ENCODE peak calls at places on chromosome 3, in ten cellular contexts. P is IMR-90, F is putamen, W is cardiac muscle cell, Q is frontal cortex, T is lower lobe of right lung, O is AG20443, B is GDM1, R is NCI-H2171, V is epithelial cell of esophagus. N is an unnamed sample.

GRCh38 chr3:13224967-13225366 is 151.7 kb upstream of the IQSEC1 start:
- DNase-seq in Q (no peak), V (no peak), O (no peak), B (no peak), P (no peak), F (no peak), R (no peak), T (no peak), W (no peak), N (no peak)

GRCh38 chr3:123447749-123448502 is 964 bp downstream of the ADCY5 start:
- DNase-seq in B (peak; percentile 15), W (peak; percentile 71), R (peak; percentile 42), T (no peak), V (peak; percentile 33), Q (peak; percentile 70), F (no peak), P (no peak), O (peak; percentile 77), N (no peak)

GRCh38 chr3:54188176-54188791 is 65.9 kb downstream of the CACNA2D3 start:
- DNase-seq in O (peak; percentile 43), Q (no peak), F (no peak), B (peak; percentile 12), R (no peak), P (peak; percentile 34), V (peak; percentile 70), W (peak; percentile 94), T (no peak), N (peak; percentile 19)

GRCh38 chr3:157201648-157202278 is 41.8 kb upstream of the CCNL1 start:
- DNase-seq in T (no peak), V (peak; percentile 57), O (peak; percentile 64), W (peak; percentile 44), P (peak; percentile 40), F (peak; percentile 12), Q (peak; percentile 34), B (peak; percentile 12), R (peak; percentile 11), N (peak; percentile 44)

GRCh38 chr3:128548426-128549282 is 55.7 kb upstream of the GATA2 start:
- DNase-seq in P (peak; percentile 45), R (no peak), T (no peak), F (no peak), V (no peak), O (no peak), W (no peak), B (no peak), Q (no peak), N (no peak)

GRCh38 chr3:174332413-174332812 is 526.7 kb upstream of the NAALADL2 start:
- DNase-seq in B (no peak), T (no peak), P (no peak), V (no peak), Q (no peak), F (no peak), O (no peak), R (no peak), W (no peak), N (no peak)

GRCh38 chr3:55951371-55951770 is 464.3 kb upstream of the WNT5A start:
- DNase-seq in F (no peak), B (no peak), R (no peak), V (no peak), W (no peak), O (no peak), Q (no peak), P (no peak), T (no peak), N (no peak)

GRCh38 chr3:111744611-111745010 is 114.5 kb upstream of the PHLDB2 start:
- DNase-seq in W (no peak), B (no peak), R (no peak), F (no peak), T (no peak), V (no peak), P (no peak), Q (no peak), O (no peak), N (no peak)

GRCh38 chr3:16866447-16867025 is 18.2 kb upstream of the PLCL2 start:
- DNase-seq in R (no peak), F (no peak), T (no peak), V (no peak), P (no peak), W (no peak), Q (no peak), O (peak; percentile 48), B (peak; percentile 32), N (peak; percentile 68)

GRCh38 chr3:8649757-8650156 is 5.2 kb upstream of the SSUH2 start:
- DNase-seq in P (no peak), R (no peak), B (no peak), T (no peak), O (no peak), Q (no peak), F (no peak), W (no peak), V (no peak), N (no peak)

GRCh38 chr3:171200052-171201029 is 173.8 kb upstream of the SLC2A2 start:
- DNase-seq in V (no peak), W (no peak), R (no peak), Q (no peak), P (no peak), O (no peak), F (no peak), T (no peak), B (no peak), N (no peak)

GRCh38 chr3:126394179-126394976 is at the start of gene CFAP100:
- DNase-seq in B (no peak), P (peak; percentile 15), Q (peak; percentile 47), W (peak; percentile 84), F (peak; percentile 37), R (peak; percentile 11), O (peak; percentile 78), V (peak; percentile 22), T (peak; percentile 78), N (no peak)

GRCh38 chr3:12436514-12437222 is 47.6 kb upstream of the TSEN2 start:
- DNase-seq in O (peak; percentile 43), T (no peak), W (no peak), V (peak; percentile 24), B (no peak), F (no peak), P (peak; percentile 52), R (no peak), Q (no peak), N (peak; percentile 43)

GRCh38 chr3:167941234-167941995 is 154.3 kb downstream of the GOLIM4 start:
- DNase-seq in W (no peak), O (peak; percentile 67), B (peak; percentile 93), Q (no peak), F (peak; percentile 3), P (peak; percentile 88), R (no peak), T (peak; percentile 52), V (peak; percentile 44), N (peak; percentile 67)

GRCh38 chr3:12135029-12135634 is 23.6 kb downstream of the TIMP4 start:
- DNase-seq in Q (no peak), F (no peak), R (no peak), W (peak; percentile 72), T (peak; percentile 84), V (peak; percentile 66), P (peak; percentile 64), B (peak; percentile 16), O (peak; percentile 86), N (peak; percentile 62)

GRCh38 chr3:39141211-39141995 is 12.0 kb downstream of the CSRNP1 start:
- DNase-seq in W (no peak), B (no peak), P (peak; percentile 39), T (peak; percentile 90), O (peak; percentile 46), V (peak; percentile 91), R (no peak), Q (no peak), F (no peak), N (peak; percentile 40)

GRCh38 chr3:52238193-52238760 is 681 bp downstream of the TWF2 start:
- DNase-seq in O (no peak), R (no peak), P (peak; percentile 12), T (no peak), Q (no peak), W (no peak), F (no peak), B (no peak), V (peak; percentile 29), N (peak; percentile 22)

GRCh38 chr3:161049683-161050248 is 55.4 kb downstream of the B3GALNT1 start:
- DNase-seq in O (no peak), F (no peak), B (no peak), T (no peak), V (no peak), Q (no peak), R (no peak), W (no peak), P (no peak), N (no peak)

GRCh38 chr3:119643528-119643927 is 16.9 kb downstream of the POPDC2 start:
- DNase-seq in P (peak; percentile 87), B (no peak), Q (no peak), W (no peak), T (no peak), R (no peak), F (no peak), V (peak; percentile 81), O (peak; percentile 79), N (peak; percentile 78)

GRCh38 chr3:39779511-39780230 is 29.7 kb upstream of the MYRIP start:
- DNase-seq in B (no peak), V (no peak), O (no peak), W (no peak), T (no peak), Q (no peak), F (no peak), P (no peak), R (no peak), N (no peak)

GRCh38 chr3:192444096-192444790 is 283.1 kb downstream of the FGF12 start:
- DNase-seq in B (peak; percentile 8), O (peak; percentile 81), T (peak; percentile 62), W (peak; percentile 74), F (peak; percentile 75), P (peak; percentile 53), Q (peak; percentile 14), R (no peak), V (peak; percentile 70), N (peak; percentile 31)

GRCh38 chr3:159785276-159785675 is 203.4 kb upstream of the IL12A start:
- DNase-seq in B (no peak), R (peak; percentile 64), W (no peak), Q (no peak), F (no peak), O (no peak), P (peak; percentile 40), V (peak; percentile 92), T (no peak), N (no peak)

GRCh38 chr3:2735392-2735894 is 374.7 kb downstream of the IL5RA start:
- DNase-seq in R (no peak), O (no peak), Q (no peak), W (no peak), F (no peak), T (no peak), V (no peak), P (no peak), B (no peak), N (no peak)

GRCh38 chr3:190081387-190081786 is 39.3 kb downstream of the P3H2 start:
- DNase-seq in B (no peak), Q (peak; percentile 6), R (no peak), V (no peak), P (no peak), O (no peak), W (peak; percentile 58), F (peak; percentile 42), T (no peak), N (no peak)

GRCh38 chr3:36677331-36678007 is 86.9 kb downstream of the DCLK3 start:
- DNase-seq in W (no peak), P (peak; percentile 90), F (no peak), B (no peak), R (no peak), O (peak; percentile 86), Q (no peak), T (no peak), V (peak; percentile 95), N (peak; percentile 87)

GRCh38 chr3:148932976-148933375 is 58.4 kb upstream of the GYG1 start:
- DNase-seq in O (no peak), F (no peak), V (no peak), P (no peak), W (no peak), Q (no peak), R (no peak), T (no peak), B (no peak), N (no peak)

GRCh38 chr3:53238051-53238850 is 17.6 kb downstream of the TKT start:
- DNase-seq in Q (no peak), P (peak; percentile 97), F (no peak), B (no peak), V (peak; percentile 90), O (peak; percentile 89), T (no peak), R (no peak), W (no peak), N (peak; percentile 97)

GRCh38 chr3:127413318-127413673 is 125.5 kb upstream of the PRR20G start:
- DNase-seq in V (no peak), O (no peak), B (no peak), T (no peak), F (no peak), P (no peak), Q (no peak), W (no peak), R (no peak), N (no peak)